ENCODE peak calls at places on chromosomes 4 and X, in nine cellular contexts. One of them, this sample, is unnamed.

GRCh38 chr4:8763966-8764901 is 107.4 kb downstream of the HMX1 start:
- DNase-seq in GM20000: no peak
- DNase-seq in G401: no peak
- DNase-seq in stimulated activated CD4-positive, alpha-beta T cell treated with anti-CD3 and anti-CD28 coated beads, TNF-alpha, amount 100 ng/mL, for 48 hours: no peak
- DNase-seq in neural crest cell: no peak
- DNase-seq in AG08395: no peak
- DNase-seq in left ventricle myocardium inferior: peak; percentile 2
- DNase-seq in nucleus accumbens: no peak
- DNase-seq in HL-60: no peak
- DNase-seq in this sample: no peak

GRCh38 chr4:76716020-76716419 is 181.9 kb downstream of the SOWAHB start:
- DNase-seq in GM20000: no peak
- DNase-seq in G401: peak; percentile 53
- DNase-seq in stimulated activated CD4-positive, alpha-beta T cell treated with anti-CD3 and anti-CD28 coated beads, TNF-alpha, amount 100 ng/mL, for 48 hours: no peak
- DNase-seq in neural crest cell: no peak
- DNase-seq in AG08395: no peak
- DNase-seq in left ventricle myocardium inferior: no peak
- DNase-seq in nucleus accumbens: no peak
- DNase-seq in HL-60: no peak
- DNase-seq in this sample: no peak

GRCh38 chr4:104964387-104965175 is 182.1 kb upstream of the TET2 start:
- DNase-seq in GM20000: no peak
- DNase-seq in G401: no peak
- DNase-seq in stimulated activated CD4-positive, alpha-beta T cell treated with anti-CD3 and anti-CD28 coated beads, TNF-alpha, amount 100 ng/mL, for 48 hours: no peak
- DNase-seq in neural crest cell: no peak
- DNase-seq in AG08395: no peak
- DNase-seq in left ventricle myocardium inferior: peak; percentile 20
- DNase-seq in nucleus accumbens: no peak
- DNase-seq in HL-60: peak; percentile 26
- DNase-seq in this sample: no peak

GRCh38 chr4:85107553-85107952 is 141.1 kb upstream of the WDFY3 start:
- DNase-seq in GM20000: no peak
- DNase-seq in G401: no peak
- DNase-seq in stimulated activated CD4-positive, alpha-beta T cell treated with anti-CD3 and anti-CD28 coated beads, TNF-alpha, amount 100 ng/mL, for 48 hours: no peak
- DNase-seq in neural crest cell: no peak
- DNase-seq in AG08395: no peak
- DNase-seq in left ventricle myocardium inferior: no peak
- DNase-seq in nucleus accumbens: no peak
- DNase-seq in HL-60: no peak
- DNase-seq in this sample: no peak

GRCh38 chr4:52555356-52555716 is 103.8 kb downstream of the USP46 start:
- DNase-seq in GM20000: no peak
- DNase-seq in G401: no peak
- DNase-seq in stimulated activated CD4-positive, alpha-beta T cell treated with anti-CD3 and anti-CD28 coated beads, TNF-alpha, amount 100 ng/mL, for 48 hours: no peak
- DNase-seq in neural crest cell: no peak
- DNase-seq in AG08395: no peak
- DNase-seq in left ventricle myocardium inferior: no peak
- DNase-seq in nucleus accumbens: no peak
- DNase-seq in HL-60: no peak
- DNase-seq in this sample: no peak

GRCh38 chr4:105149771-105150170 is 3.1 kb downstream of the TET2 start:
- DNase-seq in GM20000: no peak
- DNase-seq in G401: no peak
- DNase-seq in stimulated activated CD4-positive, alpha-beta T cell treated with anti-CD3 and anti-CD28 coated beads, TNF-alpha, amount 100 ng/mL, for 48 hours: no peak
- DNase-seq in neural crest cell: no peak
- DNase-seq in AG08395: no peak
- DNase-seq in left ventricle myocardium inferior: no peak
- DNase-seq in nucleus accumbens: no peak
- DNase-seq in HL-60: no peak
- DNase-seq in this sample: no peak

GRCh38 chr4:143391895-143392294 is 55.2 kb downstream of the GAB1 start:
- DNase-seq in GM20000: no peak
- DNase-seq in G401: no peak
- DNase-seq in stimulated activated CD4-positive, alpha-beta T cell treated with anti-CD3 and anti-CD28 coated beads, TNF-alpha, amount 100 ng/mL, for 48 hours: no peak
- DNase-seq in neural crest cell: no peak
- DNase-seq in AG08395: peak; percentile 27
- DNase-seq in left ventricle myocardium inferior: no peak
- DNase-seq in nucleus accumbens: no peak
- DNase-seq in HL-60: no peak
- DNase-seq in this sample: no peak

GRCh38 chr4:158856852-158857251 is 88.0 kb downstream of the FNIP2 start:
- DNase-seq in GM20000: peak; percentile 40
- DNase-seq in G401: peak; percentile 62
- DNase-seq in stimulated activated CD4-positive, alpha-beta T cell treated with anti-CD3 and anti-CD28 coated beads, TNF-alpha, amount 100 ng/mL, for 48 hours: no peak
- DNase-seq in neural crest cell: no peak
- DNase-seq in AG08395: peak; percentile 60
- DNase-seq in left ventricle myocardium inferior: no peak
- DNase-seq in nucleus accumbens: no peak
- DNase-seq in HL-60: no peak
- DNase-seq in this sample: peak; percentile 50

GRCh38 chr4:124144302-124144701 is 568.2 kb downstream of the ANKRD50 start:
- DNase-seq in GM20000: no peak
- DNase-seq in G401: no peak
- DNase-seq in stimulated activated CD4-positive, alpha-beta T cell treated with anti-CD3 and anti-CD28 coated beads, TNF-alpha, amount 100 ng/mL, for 48 hours: no peak
- DNase-seq in neural crest cell: no peak
- DNase-seq in AG08395: peak; percentile 24
- DNase-seq in left ventricle myocardium inferior: no peak
- DNase-seq in nucleus accumbens: no peak
- DNase-seq in HL-60: no peak
- DNase-seq in this sample: peak; percentile 7

GRCh38 chrX:53631156-53631555 is 55.4 kb downstream of the HUWE1 start:
- DNase-seq in GM20000: no peak
- DNase-seq in G401: no peak
- DNase-seq in stimulated activated CD4-positive, alpha-beta T cell treated with anti-CD3 and anti-CD28 coated beads, TNF-alpha, amount 100 ng/mL, for 48 hours: no peak
- DNase-seq in neural crest cell: no peak
- DNase-seq in AG08395: no peak
- DNase-seq in left ventricle myocardium inferior: no peak
- DNase-seq in nucleus accumbens: no peak
- DNase-seq in HL-60: no peak
- DNase-seq in this sample: no peak

GRCh38 chr4:141713771-141714445 is 77.5 kb downstream of the IL15 start:
- DNase-seq in GM20000: no peak
- DNase-seq in G401: no peak
- DNase-seq in stimulated activated CD4-positive, alpha-beta T cell treated with anti-CD3 and anti-CD28 coated beads, TNF-alpha, amount 100 ng/mL, for 48 hours: no peak
- DNase-seq in neural crest cell: no peak
- DNase-seq in AG08395: peak; percentile 40
- DNase-seq in left ventricle myocardium inferior: no peak
- DNase-seq in nucleus accumbens: peak; percentile 70
- DNase-seq in HL-60: no peak
- DNase-seq in this sample: no peak

GRCh38 chr4:40305329-40306193 is 29.6 kb upstream of the CHRNA9 start:
- DNase-seq in GM20000: peak; percentile 51
- DNase-seq in G401: no peak
- DNase-seq in stimulated activated CD4-positive, alpha-beta T cell treated with anti-CD3 and anti-CD28 coated beads, TNF-alpha, amount 100 ng/mL, for 48 hours: no peak
- DNase-seq in neural crest cell: no peak
- DNase-seq in AG08395: no peak
- DNase-seq in left ventricle myocardium inferior: no peak
- DNase-seq in nucleus accumbens: no peak
- DNase-seq in HL-60: no peak
- DNase-seq in this sample: no peak

GRCh38 chr4:6467600-6467999 is 4.8 kb downstream of the PPP2R2C start:
- DNase-seq in GM20000: no peak
- DNase-seq in G401: no peak
- DNase-seq in stimulated activated CD4-positive, alpha-beta T cell treated with anti-CD3 and anti-CD28 coated beads, TNF-alpha, amount 100 ng/mL, for 48 hours: no peak
- DNase-seq in neural crest cell: no peak
- DNase-seq in AG08395: no peak
- DNase-seq in left ventricle myocardium inferior: no peak
- DNase-seq in nucleus accumbens: no peak
- DNase-seq in HL-60: no peak
- DNase-seq in this sample: no peak

GRCh38 chrX:18698762-18699650 is 8.4 kb upstream of the PPEF1 start:
- DNase-seq in GM20000: no peak
- DNase-seq in G401: no peak
- DNase-seq in stimulated activated CD4-positive, alpha-beta T cell treated with anti-CD3 and anti-CD28 coated beads, TNF-alpha, amount 100 ng/mL, for 48 hours: no peak
- DNase-seq in neural crest cell: no peak
- DNase-seq in AG08395: no peak
- DNase-seq in left ventricle myocardium inferior: no peak
- DNase-seq in nucleus accumbens: no peak
- DNase-seq in HL-60: no peak
- DNase-seq in this sample: peak; percentile 31

GRCh38 chr4:19857405-19857804 is 394.3 kb upstream of the SLIT2 start:
- DNase-seq in GM20000: no peak
- DNase-seq in G401: no peak
- DNase-seq in stimulated activated CD4-positive, alpha-beta T cell treated with anti-CD3 and anti-CD28 coated beads, TNF-alpha, amount 100 ng/mL, for 48 hours: no peak
- DNase-seq in neural crest cell: no peak
- DNase-seq in AG08395: no peak
- DNase-seq in left ventricle myocardium inferior: no peak
- DNase-seq in nucleus accumbens: no peak
- DNase-seq in HL-60: no peak
- DNase-seq in this sample: no peak

GRCh38 chr4:182648766-182649165 is 268.4 kb downstream of the DCTD start:
- DNase-seq in GM20000: no peak
- DNase-seq in G401: no peak
- DNase-seq in stimulated activated CD4-positive, alpha-beta T cell treated with anti-CD3 and anti-CD28 coated beads, TNF-alpha, amount 100 ng/mL, for 48 hours: no peak
- DNase-seq in neural crest cell: no peak
- DNase-seq in AG08395: no peak
- DNase-seq in left ventricle myocardium inferior: no peak
- DNase-seq in nucleus accumbens: no peak
- DNase-seq in HL-60: no peak
- DNase-seq in this sample: no peak

GRCh38 chrX:78650906-78651437 is 8.2 kb downstream of the RTL3 start:
- DNase-seq in GM20000: no peak
- DNase-seq in G401: no peak
- DNase-seq in stimulated activated CD4-positive, alpha-beta T cell treated with anti-CD3 and anti-CD28 coated beads, TNF-alpha, amount 100 ng/mL, for 48 hours: no peak
- DNase-seq in neural crest cell: no peak
- DNase-seq in AG08395: peak; percentile 44
- DNase-seq in left ventricle myocardium inferior: no peak
- DNase-seq in nucleus accumbens: no peak
- DNase-seq in HL-60: peak; percentile 82
- DNase-seq in this sample: peak; percentile 43

GRCh38 chr4:158327525-158327924 is 117.2 kb downstream of the TMEM144 start:
- DNase-seq in GM20000: no peak
- DNase-seq in G401: no peak
- DNase-seq in stimulated activated CD4-positive, alpha-beta T cell treated with anti-CD3 and anti-CD28 coated beads, TNF-alpha, amount 100 ng/mL, for 48 hours: no peak
- DNase-seq in neural crest cell: no peak
- DNase-seq in AG08395: no peak
- DNase-seq in left ventricle myocardium inferior: no peak
- DNase-seq in nucleus accumbens: no peak
- DNase-seq in HL-60: no peak
- DNase-seq in this sample: no peak

GRCh38 chr4:83364312-83364711 is 29.7 kb upstream of the HPSE start:
- DNase-seq in GM20000: no peak
- DNase-seq in G401: no peak
- DNase-seq in stimulated activated CD4-positive, alpha-beta T cell treated with anti-CD3 and anti-CD28 coated beads, TNF-alpha, amount 100 ng/mL, for 48 hours: no peak
- DNase-seq in neural crest cell: no peak
- DNase-seq in AG08395: no peak
- DNase-seq in left ventricle myocardium inferior: no peak
- DNase-seq in nucleus accumbens: no peak
- DNase-seq in HL-60: peak; percentile 4
- DNase-seq in this sample: no peak

GRCh38 chr4:79042079-79042674 is 102.9 kb upstream of the PAQR3 start:
- DNase-seq in GM20000: peak; percentile 31
- DNase-seq in G401: peak; percentile 69
- DNase-seq in stimulated activated CD4-positive, alpha-beta T cell treated with anti-CD3 and anti-CD28 coated beads, TNF-alpha, amount 100 ng/mL, for 48 hours: no peak
- DNase-seq in neural crest cell: no peak
- DNase-seq in AG08395: peak; percentile 46
- DNase-seq in left ventricle myocardium inferior: no peak
- DNase-seq in nucleus accumbens: no peak
- DNase-seq in HL-60: peak; percentile 38
- DNase-seq in this sample: peak; percentile 27

GRCh38 chr4:24991015-24991414 is 39.7 kb downstream of the LGI2 start:
- DNase-seq in GM20000: no peak
- DNase-seq in G401: no peak
- DNase-seq in stimulated activated CD4-positive, alpha-beta T cell treated with anti-CD3 and anti-CD28 coated beads, TNF-alpha, amount 100 ng/mL, for 48 hours: no peak
- DNase-seq in neural crest cell: no peak
- DNase-seq in AG08395: peak; percentile 51
- DNase-seq in left ventricle myocardium inferior: no peak
- DNase-seq in nucleus accumbens: no peak
- DNase-seq in HL-60: no peak
- DNase-seq in this sample: peak; percentile 62

GRCh38 chr4:82044141-82044993 is 329.4 kb downstream of the HNRNPD start:
- DNase-seq in GM20000: peak; percentile 27
- DNase-seq in G401: peak; percentile 56
- DNase-seq in stimulated activated CD4-positive, alpha-beta T cell treated with anti-CD3 and anti-CD28 coated beads, TNF-alpha, amount 100 ng/mL, for 48 hours: no peak
- DNase-seq in neural crest cell: peak; percentile 64
- DNase-seq in AG08395: peak; percentile 19
- DNase-seq in left ventricle myocardium inferior: peak; percentile 37
- DNase-seq in nucleus accumbens: peak; percentile 66
- DNase-seq in HL-60: peak; percentile 25
- DNase-seq in this sample: peak; percentile 23

GRCh38 chr4:56871357-56871993 is 36.2 kb upstream of the REST start:
- DNase-seq in GM20000: no peak
- DNase-seq in G401: no peak
- DNase-seq in stimulated activated CD4-positive, alpha-beta T cell treated with anti-CD3 and anti-CD28 coated beads, TNF-alpha, amount 100 ng/mL, for 48 hours: no peak
- DNase-seq in neural crest cell: peak; percentile 25
- DNase-seq in AG08395: peak; percentile 24
- DNase-seq in left ventricle myocardium inferior: no peak
- DNase-seq in nucleus accumbens: peak; percentile 6
- DNase-seq in HL-60: no peak
- DNase-seq in this sample: no peak

GRCh38 chrX:16953606-16954211 is 7.3 kb downstream of the REPS2 start:
- DNase-seq in GM20000: no peak
- DNase-seq in G401: no peak
- DNase-seq in stimulated activated CD4-positive, alpha-beta T cell treated with anti-CD3 and anti-CD28 coated beads, TNF-alpha, amount 100 ng/mL, for 48 hours: no peak
- DNase-seq in neural crest cell: no peak
- DNase-seq in AG08395: no peak
- DNase-seq in left ventricle myocardium inferior: no peak
- DNase-seq in nucleus accumbens: no peak
- DNase-seq in HL-60: no peak
- DNase-seq in this sample: peak; percentile 21